ENCODE peak calls at places on chromosomes 11 and 22, in seven cellular contexts. R is fibroblast of the aortic adventitia, C is PC-3, W is pancreas, H is psoas muscle, U is H7, M is suprapubic skin. E is an unnamed sample.

GRCh38 chr11:9266132-9266736 is 1.1 kb upstream of the DENND5A start:
- DNase-seq in R (no peak), C (no peak), W (peak; percentile 52), H (no peak), U (no peak), M (no peak), E (no peak)

GRCh38 chr22:47724751-47725150 is 962.3 kb downstream of the TBC1D22A start:
- DNase-seq in R (no peak), C (no peak), W (no peak), H (no peak), U (no peak), M (peak; percentile 26), E (no peak)

GRCh38 chr22:19373450-19373849 is 58.1 kb downstream of the HIRA start:
- DNase-seq in R (no peak), C (no peak), W (no peak), H (no peak), U (no peak), M (no peak), E (no peak)

GRCh38 chr22:48346311-48346710 is 1481.4 kb downstream of the BRD1 start:
- DNase-seq in R (no peak), C (no peak), W (no peak), H (no peak), U (no peak), M (no peak), E (no peak)

GRCh38 chr22:27370281-27370680 is 431.3 kb downstream of the MN1 start:
- DNase-seq in R (no peak), C (no peak), W (no peak), H (no peak), U (no peak), M (no peak), E (peak; percentile 30)

GRCh38 chr11:46120361-46120710 is 918 bp downstream of the PHF21A start:
- DNase-seq in R (no peak), C (no peak), W (peak; percentile 46), H (peak; percentile 43), U (peak; percentile 63), M (no peak), E (no peak)

GRCh38 chr11:123616505-123617198 is 37.8 kb downstream of the SCN3B start:
- DNase-seq in R (peak; percentile 91), C (no peak), W (no peak), H (peak; percentile 67), U (no peak), M (no peak), E (peak; percentile 93)

GRCh38 chr22:23179381-23180294 is 671 bp upstream of the BCR start:
- DNase-seq in R (no peak), C (no peak), W (peak; percentile 53), H (peak; percentile 37), U (peak; percentile 50), M (no peak), E (peak; percentile 39)

GRCh38 chr22:32343929-32344328 is 13.7 kb upstream of the RFPL3 start:
- DNase-seq in R (no peak), C (no peak), W (no peak), H (no peak), U (no peak), M (no peak), E (no peak)

GRCh38 chr22:37746366-37747089 is 49.7 kb downstream of the TRIOBP start:
- DNase-seq in R (no peak), C (no peak), W (peak; percentile 56), H (no peak), U (peak; percentile 87), M (no peak), E (no peak)

GRCh38 chr11:47852053-47852452 is 3.9 kb upstream of the NUP160 start:
- DNase-seq in R (no peak), C (no peak), W (no peak), H (no peak), U (no peak), M (no peak), E (no peak)

GRCh38 chr22:41966607-41967240 is 2.5 kb upstream of the SEPTIN3 start:
- DNase-seq in R (peak; percentile 86), C (peak; percentile 80), W (no peak), H (no peak), U (peak; percentile 69), M (no peak), E (peak; percentile 86)

GRCh38 chr22:29994027-29994715 is 86.1 kb upstream of the HORMAD2 start:
- DNase-seq in R (peak; percentile 47), C (peak; percentile 72), W (no peak), H (no peak), U (no peak), M (no peak), E (peak; percentile 93)

GRCh38 chr22:43090130-43090789 is 1.1 kb upstream of the TTLL1 start:
- DNase-seq in R (peak; percentile 87), C (peak; percentile 84), W (no peak), H (peak; percentile 43), U (peak; percentile 32), M (no peak), E (peak; percentile 92)

GRCh38 chr11:61054927-61055562 is 47.2 kb upstream of the CD5 start:
- DNase-seq in R (no peak), C (no peak), W (no peak), H (no peak), U (no peak), M (peak; percentile 48), E (no peak)

GRCh38 chr11:24683578-24683977 is 186.7 kb downstream of the LUZP2 start:
- DNase-seq in R (no peak), C (peak; percentile 18), W (no peak), H (no peak), U (no peak), M (no peak), E (peak; percentile 8)

GRCh38 chr11:12556788-12557384 is 117.3 kb upstream of the TEAD1 start:
- DNase-seq in R (peak; percentile 99), C (peak; percentile 63), W (peak; percentile 64), H (peak; percentile 66), U (peak; percentile 61), M (no peak), E (peak; percentile 65)

GRCh38 chr11:16805942-16806341 is 67.5 kb downstream of the C11orf58 start:
- DNase-seq in R (no peak), C (peak; percentile 81), W (no peak), H (no peak), U (no peak), M (no peak), E (no peak)

GRCh38 chr11:69308531-69308930 is 14.6 kb downstream of the MYEOV start:
- DNase-seq in R (no peak), C (no peak), W (no peak), H (no peak), U (no peak), M (peak; percentile 70), E (no peak)

GRCh38 chr22:46070215-46070721 is 80.1 kb upstream of the PPARA start:
- DNase-seq in R (peak; percentile 72), C (peak; percentile 45), W (peak; percentile 91), H (peak; percentile 92), U (peak; percentile 81), M (peak; percentile 94), E (peak; percentile 73)

GRCh38 chr22:31995807-31996206 is 47.3 kb upstream of the SLC5A1 start:
- DNase-seq in R (no peak), C (no peak), W (no peak), H (no peak), U (no peak), M (no peak), E (no peak)

GRCh38 chr11:2529173-2529572 is 84.4 kb downstream of the KCNQ1 start:
- DNase-seq in R (no peak), C (no peak), W (no peak), H (peak; percentile 2), U (no peak), M (peak; percentile 63), E (no peak)

DNA sequence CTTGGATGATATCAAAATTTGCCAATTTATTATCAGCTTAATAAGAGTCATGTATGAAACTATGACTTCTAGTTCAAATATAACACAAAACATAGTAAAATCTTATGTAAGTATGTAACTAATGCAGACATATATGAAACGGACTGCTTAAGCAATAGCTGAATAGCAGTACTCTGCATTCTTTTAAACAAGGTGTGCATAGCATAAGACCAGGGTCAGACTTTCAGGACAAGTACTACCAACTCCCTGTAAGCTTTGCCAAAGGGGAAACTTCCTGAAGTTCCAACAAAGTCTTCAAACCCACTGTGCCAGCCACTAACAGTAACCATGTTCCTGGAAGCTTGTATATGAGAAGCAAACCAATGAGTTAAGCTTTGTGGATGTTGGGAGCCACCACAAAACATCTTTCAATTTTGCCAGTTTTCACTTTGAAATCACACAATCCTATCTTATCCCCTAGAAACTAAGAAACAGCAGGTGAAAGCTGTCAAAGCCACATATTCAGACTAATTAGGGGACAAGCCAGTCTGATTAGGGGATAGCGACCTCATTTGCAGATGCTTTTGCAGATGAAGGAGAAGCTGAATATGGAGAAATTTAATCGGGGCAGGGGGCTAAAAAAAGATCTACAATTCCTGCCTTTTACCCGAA is 13.3 kb downstream of the RBFOX2 start:
- DNase-seq in R (no peak), C (no peak), W (no peak), H (no peak), U (no peak), M (no peak), E (no peak)
- H3K4me3 ChIP-seq in R (no peak overlapping the region), C (no peak overlapping the region), W (no peak overlapping the region), H (no peak overlapping the region), U (no peak overlapping the region), M (no peak overlapping the region), E (no peak overlapping the region)

DNA sequence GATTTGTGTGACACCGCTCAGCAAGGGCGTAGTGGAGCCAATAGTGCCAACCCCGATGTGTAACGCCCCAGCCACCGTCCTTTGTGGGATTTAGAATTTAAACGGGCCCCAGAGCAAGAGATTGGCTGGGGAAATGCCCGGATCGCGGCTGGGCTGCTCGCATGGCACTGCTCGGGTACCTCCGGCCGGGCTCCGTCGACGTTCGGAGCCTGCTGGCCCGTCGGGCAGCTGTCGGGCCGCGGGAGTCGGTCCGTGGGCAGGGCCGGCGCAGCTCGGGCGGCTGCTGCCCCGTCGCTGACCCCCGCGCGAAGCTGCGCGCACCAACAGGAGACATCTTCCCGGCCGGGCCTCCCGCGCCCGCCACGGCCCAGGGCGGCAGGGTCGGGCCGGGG is 1.4 kb upstream of the KDM2A start:
- DNase-seq in R (no peak), C (no peak), W (peak; percentile 60), H (peak; percentile 41), U (peak; percentile 78), M (no peak), E (no peak)
- H3K4me3 ChIP-seq in R (no peak overlapping the region), C (no peak overlapping the region), W (no peak overlapping the region), H (peak overlapping the region; percentile 77), U (peak overlapping the region; percentile 61), M (peak overlapping the region; percentile 92), E (no peak overlapping the region)

DNA sequence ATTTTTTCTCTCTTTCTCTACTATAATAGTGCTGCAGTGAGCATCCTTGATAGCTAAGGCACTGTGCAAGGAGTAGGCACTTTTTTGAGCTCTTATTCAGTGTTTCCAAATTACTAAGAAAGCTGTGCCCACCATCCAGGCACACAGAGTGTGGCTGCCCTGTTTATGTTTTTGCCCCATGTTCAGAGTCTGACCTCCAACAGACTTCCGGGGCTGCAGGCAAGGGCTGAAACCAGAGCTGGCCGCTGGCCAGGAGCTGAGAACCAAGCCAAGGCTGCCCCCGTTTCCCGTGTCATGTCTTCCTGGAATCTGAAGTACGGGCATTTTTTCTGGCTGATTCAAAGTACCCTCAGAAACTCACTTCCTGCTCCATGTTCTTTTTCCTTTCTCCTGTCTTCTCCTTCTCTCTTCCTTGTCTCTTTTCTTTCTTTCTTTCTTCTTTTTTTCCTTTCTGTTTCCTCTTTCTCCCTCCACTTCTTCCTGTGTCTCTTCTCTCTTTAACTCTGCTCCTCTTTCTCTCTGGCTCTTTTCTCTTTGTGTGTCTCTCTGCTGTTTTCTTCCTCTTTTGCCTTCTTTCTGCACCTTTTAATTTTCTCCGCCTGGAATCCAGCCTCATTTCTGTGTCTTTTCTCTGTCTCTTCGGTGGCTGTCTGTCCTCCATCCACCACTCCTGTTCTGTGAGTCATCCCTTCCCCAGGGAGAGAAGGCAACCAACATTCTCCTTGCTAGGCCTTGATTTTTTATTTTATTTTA is 17.0 kb upstream of the KCTD14 start:
- DNase-seq in R (peak; percentile 85), C (peak; percentile 91), W (peak; percentile 68), H (peak; percentile 74), U (no peak), M (no peak), E (peak; percentile 86)
- H3K4me3 ChIP-seq in R (peak overlapping the region; percentile 28), C (peak overlapping the region; percentile 55), W (no peak overlapping the region), H (peak overlapping the region; percentile 45), U (no peak overlapping the region), M (peak overlapping the region; percentile 25), E (no peak overlapping the region)

GRCh38 chr11:73375830-73376167 is 400 bp upstream of the RELT start:
- DNase-seq in R (no peak), C (no peak), W (no peak), H (no peak), U (no peak), M (no peak), E (no peak)
- H3K4me3 ChIP-seq in R (no peak overlapping the region), C (no peak overlapping the region), W (no peak overlapping the region), H (peak overlapping the region; percentile 89), U (no peak overlapping the region), M (peak overlapping the region; percentile 95), E (peak overlapping the region; percentile 24)

E was measured in epithelial cell of esophagus.